ENCODE peak calls at places on chromosomes 13 and 19, in seven cellular contexts. Y is NCI-H510A, Z is dorsolateral prefrontal cortex, W is substantia nigra, U is AG04450, T is T-helper 1 cell, F is hepatocyte. P is an unnamed sample.

GRCh38 chr19:3358919-3359849 is 7.2 kb upstream of the NFIC start:
- DNase-seq in Y (no peak), Z (peak), W (peak), U (no peak), T (peak), F (peak), P (peak)

GRCh38 chr13:112688560-112689497 is 1.0 kb upstream of the ATP11A start:
- DNase-seq in Y (no peak), Z (no peak), W (peak), U (no peak), T (no peak), F (no peak), P (no peak)

GRCh38 chr13:103325675-103326074 is 259.5 kb upstream of the SLC10A2 start:
- DNase-seq in Y (no peak), Z (no peak), W (no peak), U (no peak), T (no peak), F (no peak), P (no peak)

GRCh38 chr19:49473868-49474544 is at the start of gene FLT3LG:
- DNase-seq in Y (no peak), Z (peak), W (peak), U (no peak), T (peak), F (peak), P (peak)

GRCh38 chr19:35266149-35266903 is 2.4 kb upstream of the USF2 start:
- DNase-seq in Y (no peak), Z (peak), W (no peak), U (no peak), T (no peak), F (no peak), P (no peak)

GRCh38 chr19:47729468-47729798 is 15.9 kb upstream of the NOP53 start:
- DNase-seq in Y (no peak), Z (no peak), W (peak), U (no peak), T (no peak), F (peak), P (peak)

GRCh38 chr19:55586976-55587668 is 6.5 kb upstream of the ZNF579 start:
- DNase-seq in Y (peak), Z (peak), W (peak), U (peak), T (peak), F (peak), P (peak)

GRCh38 chr19:29815231-29815630 is 3.4 kb downstream of the CCNE1 start:
- DNase-seq in Y (no peak), Z (no peak), W (no peak), U (no peak), T (no peak), F (no peak), P (no peak)

GRCh38 chr19:32674153-32674958 is 624 bp downstream of the ANKRD27 start:
- DNase-seq in Y (peak), Z (no peak), W (no peak), U (no peak), T (peak), F (no peak), P (peak)

GRCh38 chr13:79645569-79645968 is 164.6 kb downstream of the NDFIP2 start:
- DNase-seq in Y (no peak), Z (no peak), W (no peak), U (no peak), T (no peak), F (no peak), P (no peak)

GRCh38 chr13:103430368-103430767 is 364.2 kb upstream of the SLC10A2 start:
- DNase-seq in Y (no peak), Z (no peak), W (no peak), U (no peak), T (no peak), F (no peak), P (no peak)

GRCh38 chr13:33205804-33206221 is 79.7 kb downstream of the STARD13 start:
- DNase-seq in Y (no peak), Z (no peak), W (no peak), U (no peak), T (no peak), F (no peak), P (no peak)

GRCh38 chr19:35231956-35232746 is 3.6 kb upstream of the FAM187B start:
- DNase-seq in Y (no peak), Z (no peak), W (no peak), U (no peak), T (no peak), F (no peak), P (no peak)

GRCh38 chr19:4909172-4909896 is at the start of gene UHRF1:
- DNase-seq in Y (peak), Z (no peak), W (no peak), U (no peak), T (no peak), F (peak), P (peak)

GRCh38 chr19:44876930-44877530 is 14.0 kb upstream of the TOMM40 start:
- DNase-seq in Y (peak), Z (no peak), W (no peak), U (no peak), T (no peak), F (no peak), P (peak)

GRCh38 chr13:62747152-62747551 is 1331.5 kb upstream of the PCDH20 start:
- DNase-seq in Y (no peak), Z (no peak), W (no peak), U (no peak), T (no peak), F (no peak), P (no peak)

GRCh38 chr19:45592366-45592765 is 7.8 kb upstream of the OPA3 start:
- DNase-seq in Y (no peak), Z (no peak), W (no peak), U (no peak), T (no peak), F (no peak), P (no peak)

GRCh38 chr13:32408999-32409313 is 19.0 kb downstream of the N4BP2L1 start:
- DNase-seq in Y (peak), Z (no peak), W (no peak), U (no peak), T (no peak), F (no peak), P (no peak)

GRCh38 chr19:45250832-45251451 is at the start of gene MARK4:
- DNase-seq in Y (peak), Z (peak), W (peak), U (no peak), T (peak), F (peak), P (peak)

GRCh38 chr19:15464394-15465385 is at the start of gene RASAL3:
- DNase-seq in Y (no peak), Z (no peak), W (no peak), U (no peak), T (peak), F (no peak), P (no peak)

GRCh38 chr19:48329167-48329891 is 4.0 kb downstream of the EMP3 start:
- DNase-seq in Y (no peak), Z (peak), W (no peak), U (no peak), T (no peak), F (peak), P (peak)

GRCh38 chr19:51440846-51441409 is 17.3 kb downstream of the SIGLEC8 start:
- DNase-seq in Y (no peak), Z (no peak), W (no peak), U (no peak), T (no peak), F (no peak), P (no peak)

GRCh38 chr13:83065136-83065535 is 817.1 kb downstream of the SLITRK1 start:
- DNase-seq in Y (no peak), Z (no peak), W (no peak), U (no peak), T (no peak), F (peak), P (peak)

GRCh38 chr13:59679239-59679638 is 484.5 kb downstream of the DIAPH3 start:
- DNase-seq in Y (no peak), Z (no peak), W (no peak), U (no peak), T (no peak), F (no peak), P (no peak)

GRCh38 chr19:18292460-18292809 is 11.0 kb upstream of the JUND start:
- DNase-seq in Y (no peak), Z (no peak), W (no peak), U (no peak), T (no peak), F (no peak), P (no peak)

P was measured in left kidney.